ENCODE peak calls at places on chromosomes 6 and 20, in four cellular contexts. D is K562, O is HepG2, Y is GM12878. W is an unnamed sample.

GRCh38 chr20:47360489-47361267 is 4.2 kb upstream of the ZMYND8 start:
- DNase-seq in D (peak), O (peak), Y (no peak), W (peak)

GRCh38 chr6:170404036-170404435 is 97.5 kb downstream of the FAM120B start:
- DNase-seq in D (no peak), O (no peak), Y (no peak), W (no peak)

GRCh38 chr20:50777373-50777772 is 17.5 kb upstream of the BCAS4 start:
- DNase-seq in D (no peak), O (no peak), Y (no peak), W (no peak)

GRCh38 chr6:26270121-26270861 is 94.7 kb upstream of the BTN3A2 start:
- DNase-seq in D (no peak), O (no peak), Y (no peak), W (no peak)

GRCh38 chr6:41668968-41669367 is 30.7 kb downstream of the MDFI start:
- DNase-seq in D (no peak), O (no peak), Y (no peak), W (no peak)

GRCh38 chr6:110682460-110682853 is 132.8 kb downstream of the CDK19 start:
- DNase-seq in D (peak), O (peak), Y (peak), W (peak)

GRCh38 chr6:118632359-118632758 is 19.0 kb downstream of the CEP85L start:
- DNase-seq in D (no peak), O (no peak), Y (no peak), W (no peak)

GRCh38 chr6:31270788-31271640 is 878 bp downstream of the HLA-C start:
- DNase-seq in D (no peak), O (no peak), Y (no peak), W (peak)

GRCh38 chr20:45518282-45518681 is 2.9 kb upstream of the SPINT3 start:
- DNase-seq in D (no peak), O (no peak), Y (no peak), W (no peak)

GRCh38 chr6:36577298-36577697 is 16.9 kb upstream of the SRSF3 start:
- DNase-seq in D (peak), O (peak), Y (no peak), W (no peak)

GRCh38 chr6:132764370-132764769 is 6.7 kb upstream of the VNN2 start:
- DNase-seq in D (no peak), O (no peak), Y (no peak), W (no peak)

GRCh38 chr6:135962731-135963130 is 111.2 kb downstream of the PDE7B start:
- DNase-seq in D (no peak), O (no peak), Y (no peak), W (no peak)

GRCh38 chr6:134245041-134245440 is 72.9 kb downstream of the SGK1 start:
- DNase-seq in D (no peak), O (no peak), Y (no peak), W (no peak)

GRCh38 chr6:41273699-41274098 is 12.8 kb downstream of the TREM1 start:
- DNase-seq in D (no peak), O (no peak), Y (no peak), W (no peak)

GRCh38 chr6:107668826-107669474 is 155.2 kb downstream of the SCML4 start:
- DNase-seq in D (no peak), O (no peak), Y (peak), W (no peak)

GRCh38 chr6:169702640-169703246 is 817 bp downstream of the C6orf120 start:
- DNase-seq in D (no peak), O (peak), Y (no peak), W (peak)

GRCh38 chr6:39079726-39080125 is 31.1 kb downstream of the GLP1R start:
- DNase-seq in D (no peak), O (no peak), Y (no peak), W (no peak)

GRCh38 chr6:36751091-36751490 is 53.5 kb downstream of the RAB44 start:
- DNase-seq in D (no peak), O (no peak), Y (no peak), W (no peak)

GRCh38 chr6:21613809-21614208 is 20.3 kb downstream of the SOX4 start:
- DNase-seq in D (no peak), O (no peak), Y (no peak), W (no peak)

GRCh38 chr20:1185316-1185741 is 548 bp upstream of the TMEM74B start:
- DNase-seq in D (peak), O (no peak), Y (no peak), W (peak)

GRCh38 chr20:63167026-63167917 is 48.7 kb downstream of the YTHDF1 start:
- DNase-seq in D (peak), O (no peak), Y (no peak), W (no peak)

GRCh38 chr20:51500936-51501335 is 41.6 kb downstream of the NFATC2 start:
- DNase-seq in D (no peak), O (no peak), Y (no peak), W (no peak)

GRCh38 chr6:13194852-13195251 is 133.5 kb downstream of the TBC1D7 start:
- DNase-seq in D (peak), O (peak), Y (no peak), W (peak)

GRCh38 chr6:116439572-116439971 is 21.6 kb upstream of the CALHM6 start:
- DNase-seq in D (no peak), O (no peak), Y (no peak), W (no peak)

DNA sequence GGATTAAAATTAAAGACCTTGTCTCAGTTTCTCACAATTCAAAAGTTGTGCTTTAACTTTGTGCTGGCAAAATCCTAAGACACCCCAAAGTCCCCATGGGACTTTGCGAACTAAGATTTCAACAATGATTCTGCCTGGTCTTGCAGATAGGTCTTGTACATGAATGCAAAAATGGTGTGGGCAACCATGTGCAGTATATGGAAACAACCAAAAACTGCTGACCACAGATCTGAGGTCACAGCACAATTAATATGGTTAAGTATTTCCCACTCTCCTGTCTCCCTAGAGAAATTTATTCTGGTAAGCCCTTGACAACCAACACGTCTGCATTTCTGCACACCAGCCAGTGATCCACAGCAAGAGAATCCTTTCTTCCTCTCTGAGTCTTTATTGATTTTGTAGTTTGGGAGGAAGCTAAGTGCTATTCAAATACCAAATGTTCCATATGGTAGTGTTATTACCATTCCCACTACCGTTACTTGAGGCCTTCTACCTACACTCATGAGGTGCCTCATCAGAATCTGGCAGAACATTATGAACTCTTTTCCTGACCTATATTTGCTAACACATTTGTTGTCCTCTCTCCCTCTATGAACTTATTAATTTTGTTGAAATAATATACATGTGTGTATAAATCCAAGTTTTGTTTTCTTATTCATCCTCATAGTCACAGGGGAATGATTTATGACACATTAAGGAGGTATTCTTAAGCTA is 178.7 kb downstream of the ATXN1 start:
- DNase-seq in D (no peak), O (no peak), Y (no peak), W (no peak)
- TF ChIP-seq FOXK2 in D (no peak), O (no peak), Y (no peak), W (no peak)

DNA sequence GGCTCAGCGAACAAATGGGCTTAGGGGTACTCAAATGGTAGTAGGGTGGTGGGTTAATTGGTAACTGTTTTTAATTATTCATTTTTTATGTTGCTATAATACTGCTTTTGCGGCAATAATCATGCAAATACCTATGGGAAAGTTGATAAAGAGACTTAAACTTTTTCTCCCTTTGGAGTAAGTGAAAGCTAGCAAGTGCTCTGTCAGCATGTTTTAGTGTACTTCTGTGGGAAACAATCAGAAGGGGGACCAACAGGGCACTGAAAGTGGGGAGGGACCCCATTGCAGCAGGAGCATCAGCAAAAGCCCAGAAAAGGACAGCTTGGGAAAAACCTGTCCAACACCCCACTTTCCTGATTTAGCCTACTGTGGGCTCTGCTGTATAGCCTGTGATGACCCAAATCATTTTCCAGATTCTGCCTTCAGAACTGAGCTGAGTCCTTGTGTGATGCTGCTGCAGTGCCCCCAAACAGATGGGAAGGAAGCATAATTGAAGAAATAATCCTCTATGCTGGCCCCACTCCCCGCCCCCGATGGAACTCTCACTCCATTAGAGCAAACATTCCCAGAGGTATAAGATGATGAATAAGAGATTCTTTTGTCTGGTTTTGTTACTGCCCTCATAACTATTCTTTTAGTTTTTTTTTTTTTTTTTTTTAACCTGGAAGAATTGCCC is 322.8 kb downstream of the CD83 start:
- DNase-seq in D (no peak), O (no peak), Y (no peak), W (no peak)
- TF ChIP-seq FOXM1 in D (no peak), O (no peak), Y (no peak), W (no peak)

DNA sequence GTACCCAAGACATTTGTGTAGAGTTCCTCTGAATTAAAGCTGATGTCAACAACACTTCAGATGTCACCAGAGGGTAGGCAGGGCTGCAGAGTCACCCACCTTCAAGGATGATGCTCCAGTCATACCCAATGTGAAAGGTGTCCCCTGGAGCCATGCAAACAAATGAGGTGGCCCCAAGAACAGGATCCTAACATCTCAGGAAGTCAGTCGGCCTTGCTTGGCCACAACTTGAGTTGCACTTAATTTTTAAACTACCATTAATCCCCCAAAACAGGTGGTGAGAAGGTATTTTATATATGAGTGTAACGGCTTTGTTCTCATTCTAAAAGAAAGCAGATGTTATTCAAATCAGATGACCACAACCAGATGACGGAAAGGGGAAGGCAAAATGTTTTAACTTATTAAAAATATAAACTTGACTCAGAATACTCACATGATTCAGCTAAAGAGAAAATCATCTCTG is 21.1 kb upstream of the SERPINB1 start:
- DNase-seq in D (no peak), O (no peak), Y (peak), W (no peak)
- TF ChIP-seq FOXK2 in D (no peak), O (no peak), Y (no peak), W (no peak)

DNA sequence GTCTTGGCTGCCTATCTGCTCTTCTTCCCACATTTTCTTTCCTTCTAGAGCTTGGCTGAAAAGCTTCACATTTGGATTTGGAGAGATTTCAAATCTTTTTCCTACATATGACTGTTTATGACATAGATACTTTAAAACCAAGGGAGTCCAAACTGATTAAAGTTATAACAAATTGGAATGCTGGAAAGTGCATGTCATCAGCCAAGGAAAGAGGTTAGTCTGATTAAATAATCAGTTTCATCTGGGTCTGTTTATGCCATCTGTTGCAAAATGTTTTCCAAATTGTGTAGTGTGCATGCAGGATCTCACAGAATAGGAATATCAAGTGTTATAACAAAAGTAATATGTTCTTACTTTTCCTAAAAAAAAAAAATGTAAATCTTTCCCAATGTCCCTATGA is 230.3 kb upstream of the FOXQ1 start:
- DNase-seq in D (no peak), O (no peak), Y (no peak), W (no peak)
- TF ChIP-seq FOXM1 in D (no peak), O (no peak), Y (no peak), W (no peak)

DNA sequence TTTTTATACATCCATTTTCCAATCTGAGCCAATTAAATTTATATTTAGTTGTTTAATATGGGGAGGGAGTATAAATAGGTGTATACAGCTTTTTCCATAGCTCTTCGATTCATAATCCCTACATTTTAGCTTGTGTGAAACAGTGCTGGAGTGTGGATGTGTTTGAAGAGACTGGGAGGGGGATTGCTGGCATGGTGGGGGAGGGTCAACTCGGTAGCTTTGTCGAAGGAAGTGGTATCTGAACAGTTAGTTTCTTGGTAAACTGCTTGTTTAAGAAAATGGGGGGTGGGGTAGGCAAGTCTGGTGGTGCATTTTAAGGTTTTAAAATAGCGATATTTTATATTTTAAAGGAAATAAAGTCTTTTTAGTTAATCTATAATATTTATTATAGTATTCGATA is 1.4 kb upstream of the LIN28B start:
- DNase-seq in D (peak), O (no peak), Y (no peak), W (no peak)
- TF ChIP-seq FOXK2 in D (peak), O (no peak), Y (no peak), W (no peak)

GRCh38 chr6:6968731-6969552 is 138.8 kb upstream of the RREB1 start:
- DNase-seq in D (peak), O (no peak), Y (no peak), W (no peak)
- TF ChIP-seq FOXM1 in D (no peak), O (no peak), Y (no peak), W (no peak)

GRCh38 chr20:59747671-59748515 is 143.6 kb downstream of the PHACTR3 start:
- DNase-seq in D (no peak), O (no peak), Y (no peak), W (no peak)

GRCh38 chr20:59751075-59751711 is 146.9 kb downstream of the PHACTR3 start:
- DNase-seq in D (peak), O (peak), Y (peak), W (peak)

GRCh38 chr20:59750209-59750840 is 146.0 kb downstream of the PHACTR3 start:
- DNase-seq in D (no peak), O (no peak), Y (no peak), W (no peak)

GRCh38 chr20:59748555-59749292 is 144.4 kb downstream of the PHACTR3 start:
- DNase-seq in D (no peak), O (no peak), Y (no peak), W (no peak)

DNA sequence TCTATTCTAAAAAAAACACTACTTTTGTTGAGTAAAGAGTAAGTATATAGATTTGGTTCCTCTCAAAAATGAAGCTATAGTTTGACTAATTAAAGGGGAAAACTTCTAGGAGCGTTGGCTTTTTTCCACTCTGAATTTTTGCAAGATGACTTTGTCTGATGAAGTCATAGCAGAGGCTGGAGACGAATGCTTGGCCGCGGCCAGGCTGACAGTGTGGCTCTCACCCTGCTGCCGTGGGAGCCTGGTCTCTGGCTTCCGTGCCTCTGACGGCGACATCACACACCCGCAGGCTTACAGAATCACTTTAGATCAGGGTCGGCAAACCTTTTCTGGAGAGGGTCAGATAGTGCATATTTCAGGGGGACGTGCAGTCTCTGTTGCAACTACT is 144.9 kb downstream of the PHACTR3 start:
- DNase-seq in D (no peak), O (no peak), Y (no peak), W (no peak)
- TF ChIP-seq FOXK2 in D (no peak), O (no peak), Y (no peak), W (no peak)

DNA sequence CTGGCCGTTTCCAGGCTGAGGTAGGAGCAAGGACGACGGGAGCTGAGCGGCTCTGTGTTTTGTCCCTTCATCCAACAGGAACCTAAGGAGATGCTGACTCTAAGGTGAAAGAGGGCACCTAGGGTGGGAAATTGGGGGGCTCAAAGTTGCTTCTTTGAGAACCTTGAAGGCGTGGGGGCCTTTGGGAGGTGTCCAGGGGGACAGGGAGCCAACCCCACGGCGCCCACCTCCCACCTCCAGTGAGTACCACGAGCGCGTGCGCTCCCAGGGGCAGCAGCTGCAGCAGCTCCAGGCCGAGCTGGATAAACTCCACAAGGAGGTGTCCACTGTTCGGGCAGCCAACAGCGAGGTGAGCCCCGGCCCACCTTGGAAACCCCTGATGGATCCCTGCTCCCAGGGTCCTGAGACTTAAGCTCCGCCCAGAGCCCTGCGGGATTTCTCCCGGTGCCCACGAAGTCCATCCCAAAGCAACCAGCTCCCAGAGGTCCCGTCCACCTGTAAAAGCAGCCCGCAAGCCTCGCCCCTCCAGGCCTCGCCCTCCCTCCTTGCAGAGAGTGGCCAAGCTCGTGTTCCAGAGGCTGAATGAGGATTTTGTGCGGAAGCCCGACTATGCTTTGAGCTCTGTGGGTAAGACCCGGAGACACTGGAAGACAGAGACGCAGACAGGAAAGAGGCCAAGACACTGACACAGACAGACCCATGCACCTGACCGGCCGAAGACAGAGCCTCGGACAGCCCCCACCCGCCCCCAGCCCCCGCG is 2.9 kb downstream of the SPAG4 start:
- DNase-seq in D (no peak), O (no peak), Y (no peak), W (no peak)
- TF ChIP-seq FOXM1 in D (no peak), O (no peak), Y (no peak), W (no peak)

W was measured in HEK293T.